ENCODE peak calls at places on chromosome 9, in ten cellular contexts. Q, N, V, W, L, K, E, P, M and F are unnamed samples.

GRCh38 chr9:137027369-137028012 is 546 bp downstream of the ABCA2 start:
- DNase-seq in N (peak; percentile 28), W (no peak), Q (no peak), E (no peak), P (no peak), V (peak; percentile 56), K (peak; percentile 12), M (peak; percentile 41), L (peak; percentile 48), F (no peak)

GRCh38 chr9:124574944-124575343 is 67.7 kb upstream of the NR5A1 start:
- DNase-seq in L (no peak), Q (no peak), P (no peak), V (no peak), W (no peak), K (peak; percentile 78), M (no peak), N (no peak), E (no peak), F (no peak)

GRCh38 chr9:131405429-131405828 is 11.5 kb downstream of the PRRC2B start:
- DNase-seq in Q (no peak), W (peak; percentile 65), E (peak; percentile 33), L (peak; percentile 96), M (peak; percentile 72), V (no peak), N (no peak), P (no peak), K (peak; percentile 80), F (peak; percentile 66)

GRCh38 chr9:95089916-95090791 is 227.4 kb downstream of the FANCC start:
- DNase-seq in K (no peak), M (no peak), N (no peak), E (no peak), W (peak; percentile 72), V (no peak), P (no peak), L (no peak), Q (no peak), F (peak; percentile 71)

GRCh38 chr9:119004618-119004990 is 364.6 kb downstream of the BRINP1 start:
- DNase-seq in W (peak; percentile 27), M (no peak), V (no peak), N (no peak), P (no peak), Q (no peak), E (peak; percentile 81), K (peak; percentile 90), L (no peak), F (peak; percentile 87)

GRCh38 chr9:136693490-136694162 is 6.4 kb upstream of the AGPAT2 start:
- DNase-seq in W (peak; percentile 59), V (no peak), P (peak; percentile 95), K (no peak), N (no peak), Q (no peak), M (no peak), L (no peak), E (peak; percentile 92), F (no peak)

GRCh38 chr9:14092344-14092743 is 221.6 kb downstream of the NFIB start:
- DNase-seq in E (no peak), L (no peak), K (no peak), M (no peak), P (no peak), Q (no peak), N (no peak), W (no peak), V (no peak), F (no peak)

GRCh38 chr9:98860871-98861293 is 53.4 kb downstream of the GALNT12 start:
- DNase-seq in Q (peak; percentile 24), W (peak; percentile 46), V (no peak), N (no peak), K (peak; percentile 99), E (no peak), L (peak; percentile 28), M (no peak), P (peak; percentile 21), F (peak; percentile 55)

GRCh38 chr9:120330031-120330430 is 249.9 kb downstream of the CDK5RAP2 start:
- DNase-seq in Q (no peak), E (no peak), K (no peak), L (no peak), V (no peak), P (no peak), M (no peak), N (no peak), W (no peak), F (no peak)
- TF ChIP-seq CTCF in Q (no peak), E (no peak), K (no peak), L (no peak), V (no peak), P (no peak), M (no peak), N (no peak), W (no peak), F (no peak)

GRCh38 chr9:929719-930118 is 46.7 kb upstream of the DMRT3 start:
- DNase-seq in E (no peak), V (no peak), Q (no peak), L (no peak), W (no peak), K (no peak), M (no peak), N (no peak), P (no peak), F (no peak)

GRCh38 chr9:933356-933755 is 43.1 kb upstream of the DMRT3 start:
- DNase-seq in Q (no peak), P (no peak), N (no peak), L (no peak), M (no peak), K (no peak), E (no peak), V (no peak), W (no peak), F (no peak)

GRCh38 chr9:922731-923130 is 53.7 kb upstream of the DMRT3 start:
- DNase-seq in L (no peak), K (no peak), E (no peak), W (no peak), Q (no peak), V (no peak), N (no peak), P (no peak), M (no peak), F (no peak)

GRCh38 chr9:926976-927375 is 49.5 kb upstream of the DMRT3 start:
- DNase-seq in V (no peak), K (no peak), W (no peak), Q (no peak), N (no peak), P (no peak), M (no peak), E (no peak), L (no peak), F (no peak)

DNA sequence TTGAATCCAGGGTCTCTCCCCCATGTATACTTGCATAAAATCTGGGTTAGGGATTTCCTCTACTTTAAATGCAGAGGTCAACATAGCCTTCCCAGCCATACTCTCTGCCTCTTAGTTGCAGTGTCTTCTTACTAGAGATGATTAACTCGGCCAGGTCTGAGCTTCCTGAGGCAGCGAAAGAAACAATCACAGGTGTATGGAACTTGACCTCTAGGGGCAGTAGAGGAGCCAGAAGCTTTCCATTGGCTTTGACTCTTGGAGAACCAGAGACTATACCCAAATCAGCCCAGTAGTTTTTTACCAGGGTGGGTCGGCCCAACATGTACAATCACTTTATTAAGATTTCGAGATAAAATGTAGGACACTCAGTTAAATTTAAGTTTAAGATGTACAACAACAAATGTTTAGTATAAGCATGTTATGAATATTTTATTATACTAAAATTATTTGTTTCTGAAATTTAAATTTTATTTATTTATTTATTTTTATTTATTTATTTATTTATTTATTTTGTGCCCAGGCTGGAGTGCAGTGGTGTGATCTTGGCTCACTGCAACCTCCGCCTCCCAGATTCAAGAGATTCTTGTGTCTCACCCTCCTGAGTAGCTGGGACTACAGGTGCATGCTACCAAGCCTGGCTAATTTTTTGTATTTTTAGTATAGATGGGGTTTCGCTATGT is 48.0 kb upstream of the DMRT3 start:
- DNase-seq in N (no peak), K (no peak), Q (peak; percentile 56), L (peak; percentile 90), E (no peak), M (peak; percentile 53), V (peak; percentile 21), W (no peak), P (peak; percentile 35), F (no peak)
- TF ChIP-seq CTCF in N (peak; percentile 67), K (peak; percentile 46), Q (peak; percentile 69), L (peak; percentile 72), E (no peak), M (peak; percentile 37), V (peak; percentile 63), W (no peak), P (peak; percentile 35), F (no peak)

GRCh38 chr9:78967557-78968212 is 604.1 kb upstream of the TLE4 start:
- DNase-seq in V (no peak), M (no peak), E (no peak), Q (no peak), N (no peak), K (peak; percentile 28), W (no peak), L (no peak), P (no peak), F (no peak)

GRCh38 chr9:78970375-78970774 is 601.4 kb upstream of the TLE4 start:
- DNase-seq in E (no peak), V (no peak), M (no peak), L (no peak), W (no peak), N (no peak), K (no peak), Q (no peak), P (no peak), F (no peak)

GRCh38 chr9:78973906-78974305 is 597.9 kb upstream of the TLE4 start:
- DNase-seq in K (peak; percentile 4), E (no peak), P (peak; percentile 14), W (no peak), Q (no peak), L (peak; percentile 16), N (no peak), M (no peak), V (no peak), F (no peak)

GRCh38 chr9:78971505-78971904 is 600.3 kb upstream of the TLE4 start:
- DNase-seq in K (no peak), Q (no peak), M (no peak), E (no peak), W (no peak), L (peak; percentile 20), V (no peak), N (no peak), P (no peak), F (no peak)

DNA sequence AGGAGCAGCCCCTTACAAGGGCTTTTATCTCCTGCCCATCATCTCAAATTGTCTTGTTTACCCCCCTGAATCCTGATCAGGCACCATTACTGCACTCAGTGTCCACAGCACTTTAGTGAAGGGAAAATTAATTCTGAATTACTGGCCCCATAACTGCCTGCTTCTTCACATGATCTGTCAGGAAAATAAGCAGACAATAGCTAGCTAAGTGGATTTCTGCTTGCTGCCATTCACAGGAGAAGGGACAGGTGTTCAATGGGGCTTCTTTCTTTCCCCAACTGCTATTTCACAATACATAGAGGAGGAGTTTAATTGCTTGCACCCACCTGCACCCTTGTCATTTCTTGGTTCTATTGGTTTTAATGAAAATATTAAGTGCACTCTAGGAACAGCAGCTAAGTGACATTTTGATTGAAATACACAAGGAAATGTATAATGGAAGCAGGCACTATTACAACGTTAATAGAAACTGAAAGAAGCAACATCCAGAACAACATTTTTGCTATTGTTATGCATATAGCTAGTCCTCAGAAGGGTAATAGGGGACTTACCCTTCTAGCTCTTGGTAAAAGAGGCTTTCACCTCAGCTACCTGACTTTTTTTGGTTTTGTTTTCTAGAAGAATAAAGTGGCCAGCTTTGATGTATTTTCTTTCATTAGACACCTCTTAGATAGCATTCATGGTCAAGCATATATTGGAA is 599.3 kb upstream of the TLE4 start:
- DNase-seq in Q (no peak), P (no peak), V (no peak), M (no peak), E (no peak), N (no peak), W (no peak), L (peak; percentile 70), K (no peak), F (no peak)
- TF ChIP-seq CTCF in Q (no peak), P (no peak), V (no peak), M (no peak), E (no peak), N (no peak), W (no peak), L (no peak), K (no peak), F (no peak)

DNA sequence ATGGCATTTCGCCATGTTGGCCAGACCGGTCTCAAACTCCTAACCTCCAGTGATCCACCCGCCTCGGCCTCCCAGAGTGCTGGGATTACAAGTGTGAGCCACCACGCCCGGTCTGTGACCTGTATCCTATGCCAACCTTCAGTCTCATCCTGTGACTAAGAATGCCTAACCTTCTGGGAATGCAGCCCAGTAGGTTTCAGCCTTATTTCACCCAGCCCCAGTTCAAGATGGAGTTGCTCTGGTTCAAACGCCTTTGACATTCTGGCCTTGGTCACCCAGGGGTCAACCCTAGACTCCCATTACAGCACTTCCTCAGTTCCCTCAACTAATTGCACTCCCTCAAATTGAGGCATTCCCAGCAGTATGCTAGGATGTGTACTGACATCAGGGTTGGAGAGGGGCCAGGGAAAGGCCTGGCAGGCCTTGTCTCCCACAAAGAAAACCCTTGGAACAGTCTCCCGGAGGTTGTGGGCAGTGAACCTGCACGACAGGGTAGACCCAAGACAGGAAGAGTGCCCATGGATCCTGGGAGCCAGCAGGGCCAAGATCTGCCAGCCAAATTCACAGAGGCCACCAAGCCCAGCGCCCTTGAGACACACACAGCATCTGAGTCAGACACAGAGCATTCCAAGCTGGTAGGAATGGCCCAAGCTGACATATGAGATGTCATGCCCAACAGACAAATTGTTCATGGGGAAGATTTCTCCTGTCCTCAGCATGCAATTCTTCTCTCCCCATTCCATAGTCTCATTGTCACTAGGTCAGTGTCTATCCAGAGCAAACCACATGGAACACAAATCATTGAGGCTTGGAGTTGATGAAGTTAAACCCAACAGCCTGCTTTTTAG is 24.9 kb upstream of the SMU1 start:
- DNase-seq in M (no peak), P (peak; percentile 40), E (no peak), V (no peak), L (no peak), K (peak; percentile 97), W (peak; percentile 68), N (no peak), Q (no peak), F (no peak)
- TF ChIP-seq CTCF in M (no peak), P (no peak), E (no peak), V (no peak), L (no peak), K (no peak), W (no peak), N (no peak), Q (no peak), F (no peak)